ENCODE peak calls at places on chromosome 14, in four cellular contexts. One of them, this sample, is unnamed.

GRCh38 chr14:23063601-23064000 is 6.3 kb upstream of the CDH24 start:
- DNase-seq in Caco-2: no peak
- DNase-seq in activated T-cell treated with anti-CD3 and anti-CD28 coated beads, Interleukin-2, amount 50 U/mL, for 4 hours: no peak
- DNase-seq in AML-193: no peak
- DNase-seq in this sample: no peak

GRCh38 chr14:95047754-95048153 is 109.6 kb downstream of the DICER1 start:
- DNase-seq in AML-193: no peak
- DNase-seq in Caco-2: no peak
- DNase-seq in activated T-cell treated with anti-CD3 and anti-CD28 coated beads, Interleukin-2, amount 50 U/mL, for 4 hours: no peak
- DNase-seq in this sample: no peak

GRCh38 chr14:47675489-47676300 is at the start of gene MDGA2:
- DNase-seq in Caco-2: no peak
- DNase-seq in activated T-cell treated with anti-CD3 and anti-CD28 coated beads, Interleukin-2, amount 50 U/mL, for 4 hours: no peak
- DNase-seq in AML-193: no peak
- DNase-seq in this sample: no peak

GRCh38 chr14:68784995-68785816 is 7.7 kb downstream of the ZFP36L1 start:
- DNase-seq in AML-193: no peak
- DNase-seq in activated T-cell treated with anti-CD3 and anti-CD28 coated beads, Interleukin-2, amount 50 U/mL, for 4 hours: no peak
- DNase-seq in Caco-2: no peak
- DNase-seq in this sample: no peak

GRCh38 chr14:103854017-103854808 is 6.8 kb upstream of the PPP1R13B start:
- DNase-seq in AML-193: no peak
- DNase-seq in Caco-2: no peak
- DNase-seq in activated T-cell treated with anti-CD3 and anti-CD28 coated beads, Interleukin-2, amount 50 U/mL, for 4 hours: no peak
- DNase-seq in this sample: no peak

GRCh38 chr14:71365305-71365865 is 458.1 kb downstream of the PCNX1 start:
- DNase-seq in AML-193: no peak
- DNase-seq in Caco-2: no peak
- DNase-seq in activated T-cell treated with anti-CD3 and anti-CD28 coated beads, Interleukin-2, amount 50 U/mL, for 4 hours: no peak
- DNase-seq in this sample: no peak

GRCh38 chr14:64952598-64953309 is 10.2 kb upstream of the GPX2 start:
- DNase-seq in activated T-cell treated with anti-CD3 and anti-CD28 coated beads, Interleukin-2, amount 50 U/mL, for 4 hours: no peak
- DNase-seq in AML-193: peak; percentile 4
- DNase-seq in Caco-2: no peak
- DNase-seq in this sample: no peak

GRCh38 chr14:54252072-54252730 is 144.6 kb upstream of the CDKN3 start:
- DNase-seq in AML-193: no peak
- DNase-seq in activated T-cell treated with anti-CD3 and anti-CD28 coated beads, Interleukin-2, amount 50 U/mL, for 4 hours: no peak
- DNase-seq in Caco-2: peak; percentile 76
- DNase-seq in this sample: no peak

GRCh38 chr14:49508124-49508523 is 78.1 kb downstream of the RPS29 start:
- DNase-seq in AML-193: no peak
- DNase-seq in Caco-2: no peak
- DNase-seq in activated T-cell treated with anti-CD3 and anti-CD28 coated beads, Interleukin-2, amount 50 U/mL, for 4 hours: no peak
- DNase-seq in this sample: no peak

GRCh38 chr14:68733086-68733621 is 59.7 kb downstream of the ZFP36L1 start:
- DNase-seq in activated T-cell treated with anti-CD3 and anti-CD28 coated beads, Interleukin-2, amount 50 U/mL, for 4 hours: no peak
- DNase-seq in AML-193: peak; percentile 88
- DNase-seq in Caco-2: no peak
- DNase-seq in this sample: no peak

GRCh38 chr14:79265366-79265765 is 945.9 kb downstream of the DIO2 start:
- DNase-seq in AML-193: no peak
- DNase-seq in Caco-2: no peak
- DNase-seq in activated T-cell treated with anti-CD3 and anti-CD28 coated beads, Interleukin-2, amount 50 U/mL, for 4 hours: no peak
- DNase-seq in this sample: no peak

GRCh38 chr14:104192146-104192882 is 53.9 kb downstream of the KIF26A start:
- DNase-seq in activated T-cell treated with anti-CD3 and anti-CD28 coated beads, Interleukin-2, amount 50 U/mL, for 4 hours: no peak
- DNase-seq in AML-193: no peak
- DNase-seq in Caco-2: no peak
- DNase-seq in this sample: no peak

GRCh38 chr14:59346796-59347510 is 118.2 kb downstream of the GPR135 start:
- DNase-seq in Caco-2: no peak
- DNase-seq in activated T-cell treated with anti-CD3 and anti-CD28 coated beads, Interleukin-2, amount 50 U/mL, for 4 hours: no peak
- DNase-seq in AML-193: no peak
- DNase-seq in this sample: no peak

GRCh38 chr14:39169541-39169900 is 612 bp downstream of the TRAPPC6B start:
- DNase-seq in activated T-cell treated with anti-CD3 and anti-CD28 coated beads, Interleukin-2, amount 50 U/mL, for 4 hours: no peak
- DNase-seq in Caco-2: no peak
- DNase-seq in AML-193: peak; percentile 15
- DNase-seq in this sample: no peak

GRCh38 chr14:77375164-77375950 is 1.5 kb downstream of the TMED8 start:
- DNase-seq in activated T-cell treated with anti-CD3 and anti-CD28 coated beads, Interleukin-2, amount 50 U/mL, for 4 hours: no peak
- DNase-seq in Caco-2: no peak
- DNase-seq in AML-193: peak; percentile 22
- DNase-seq in this sample: no peak

GRCh38 chr14:59565112-59565511 is 11.5 kb downstream of the CCDC175 start:
- DNase-seq in activated T-cell treated with anti-CD3 and anti-CD28 coated beads, Interleukin-2, amount 50 U/mL, for 4 hours: no peak
- DNase-seq in Caco-2: no peak
- DNase-seq in AML-193: no peak
- DNase-seq in this sample: no peak

GRCh38 chr14:94143711-94144110 is 14.3 kb upstream of the IFI27L2 start:
- DNase-seq in AML-193: no peak
- DNase-seq in activated T-cell treated with anti-CD3 and anti-CD28 coated beads, Interleukin-2, amount 50 U/mL, for 4 hours: no peak
- DNase-seq in Caco-2: no peak
- DNase-seq in this sample: no peak

GRCh38 chr14:22822017-22822618 is 6.9 kb upstream of the SLC7A7 start:
- DNase-seq in AML-193: no peak
- DNase-seq in activated T-cell treated with anti-CD3 and anti-CD28 coated beads, Interleukin-2, amount 50 U/mL, for 4 hours: no peak
- DNase-seq in Caco-2: peak; percentile 67
- DNase-seq in this sample: no peak

GRCh38 chr14:88030079-88030478 is 25.1 kb downstream of the GPR65 start:
- DNase-seq in activated T-cell treated with anti-CD3 and anti-CD28 coated beads, Interleukin-2, amount 50 U/mL, for 4 hours: no peak
- DNase-seq in AML-193: no peak
- DNase-seq in Caco-2: no peak
- DNase-seq in this sample: no peak

GRCh38 chr14:90556050-90556477 is 159.2 kb downstream of the CALM1 start:
- DNase-seq in Caco-2: no peak
- DNase-seq in AML-193: no peak
- DNase-seq in activated T-cell treated with anti-CD3 and anti-CD28 coated beads, Interleukin-2, amount 50 U/mL, for 4 hours: no peak
- DNase-seq in this sample: no peak

GRCh38 chr14:95270203-95270602 is 49.5 kb downstream of the CLMN start:
- DNase-seq in activated T-cell treated with anti-CD3 and anti-CD28 coated beads, Interleukin-2, amount 50 U/mL, for 4 hours: no peak
- DNase-seq in Caco-2: no peak
- DNase-seq in AML-193: no peak
- DNase-seq in this sample: no peak

GRCh38 chr14:50215416-50215815 is 16.0 kb downstream of the SOS2 start:
- DNase-seq in Caco-2: no peak
- DNase-seq in AML-193: no peak
- DNase-seq in activated T-cell treated with anti-CD3 and anti-CD28 coated beads, Interleukin-2, amount 50 U/mL, for 4 hours: no peak
- DNase-seq in this sample: no peak

GRCh38 chr14:33871394-33871793 is 79.5 kb downstream of the EGLN3 start:
- DNase-seq in Caco-2: peak; percentile 11
- DNase-seq in activated T-cell treated with anti-CD3 and anti-CD28 coated beads, Interleukin-2, amount 50 U/mL, for 4 hours: no peak
- DNase-seq in AML-193: no peak
- DNase-seq in this sample: no peak

GRCh38 chr14:88818018-88818417 is 6.4 kb upstream of the TTC8 start:
- DNase-seq in Caco-2: no peak
- DNase-seq in activated T-cell treated with anti-CD3 and anti-CD28 coated beads, Interleukin-2, amount 50 U/mL, for 4 hours: no peak
- DNase-seq in AML-193: no peak
- DNase-seq in this sample: no peak

GRCh38 chr14:105888784-105889665 is 362.6 kb downstream of the TMEM121 start:
- DNase-seq in AML-193: no peak
- DNase-seq in activated T-cell treated with anti-CD3 and anti-CD28 coated beads, Interleukin-2, amount 50 U/mL, for 4 hours: peak; percentile 2
- DNase-seq in Caco-2: no peak
- DNase-seq in this sample: no peak

GRCh38 chr14:36520601-36521525 is 831 bp upstream of the NKX2-1 start:
- DNase-seq in Caco-2: peak; percentile 81
- DNase-seq in activated T-cell treated with anti-CD3 and anti-CD28 coated beads, Interleukin-2, amount 50 U/mL, for 4 hours: no peak
- DNase-seq in AML-193: no peak
- DNase-seq in this sample: no peak

GRCh38 chr14:104443391-104444158 is 136.0 kb upstream of the C14orf180 start:
- DNase-seq in Caco-2: no peak
- DNase-seq in activated T-cell treated with anti-CD3 and anti-CD28 coated beads, Interleukin-2, amount 50 U/mL, for 4 hours: no peak
- DNase-seq in AML-193: no peak
- DNase-seq in this sample: no peak

GRCh38 chr14:74518221-74518620 is 24.7 kb downstream of the ISCA2 start:
- DNase-seq in Caco-2: no peak
- DNase-seq in activated T-cell treated with anti-CD3 and anti-CD28 coated beads, Interleukin-2, amount 50 U/mL, for 4 hours: no peak
- DNase-seq in AML-193: no peak
- DNase-seq in this sample: no peak

GRCh38 chr14:65225299-65226159 is 123.2 kb upstream of the MAX start:
- DNase-seq in activated T-cell treated with anti-CD3 and anti-CD28 coated beads, Interleukin-2, amount 50 U/mL, for 4 hours: no peak
- DNase-seq in Caco-2: peak; percentile 36
- DNase-seq in AML-193: no peak
- DNase-seq in this sample: no peak